ENCODE peak calls at places on chromosome 13, in four cellular contexts. H is tibial nerve, P is brain microvascular endothelial cell, Z is foreskin keratinocyte. M is an unnamed sample.
A peak's percentile ranks its signal among the peaks of the same experiment; 100 is the strongest.

GRCh38 chr13:95970878-95971277 is 82.3 kb downstream of the UGGT2 start:
- DNase-seq in H (no peak), P (no peak), Z (no peak), M (no peak)

GRCh38 chr13:80654638-80655249 is 313.8 kb upstream of the SPRY2 start:
- DNase-seq in H (no peak), P (no peak), Z (no peak), M (no peak)

GRCh38 chr13:83879431-83880171 is 2.7 kb downstream of the SLITRK1 start:
- DNase-seq in H (no peak), P (no peak), Z (no peak), M (no peak)

GRCh38 chr13:25394661-25395060 is 22.9 kb downstream of the ATP8A2 start:
- DNase-seq in H (no peak), P (no peak), Z (no peak), M (no peak)

GRCh38 chr13:45974500-45974899 is 78.0 kb downstream of the ZC3H13 start:
- DNase-seq in H (no peak), P (no peak), Z (peak; percentile 18), M (no peak)

GRCh38 chr13:93552596-93552995 is 326.0 kb downstream of the GPC6 start:
- DNase-seq in H (no peak), P (no peak), Z (no peak), M (no peak)

GRCh38 chr13:59034198-59034597 is 1129.5 kb downstream of the DIAPH3 start:
- DNase-seq in H (no peak), P (no peak), Z (no peak), M (no peak)

GRCh38 chr13:25771208-25771607 is 280.6 kb downstream of the SHISA2 start:
- DNase-seq in H (no peak), P (peak; percentile 34), Z (peak; percentile 85), M (peak; percentile 12)

GRCh38 chr13:111211789-111212516 is 96.8 kb downstream of the ARHGEF7 start:
- DNase-seq in H (no peak), P (peak; percentile 78), Z (no peak), M (no peak)

GRCh38 chr13:26485288-26485687 is 72.2 kb upstream of the WASF3 start:
- DNase-seq in H (no peak), P (no peak), Z (no peak), M (no peak)

GRCh38 chr13:36432106-36432544 is at the start of gene CCNA1:
- DNase-seq in H (no peak), P (no peak), Z (no peak), M (no peak)

GRCh38 chr13:23292596-23292995 is 111.8 kb downstream of the SGCG start:
- DNase-seq in H (no peak), P (no peak), Z (no peak), M (no peak)

GRCh38 chr13:61406275-61406674 is 9.4 kb downstream of the PCDH20 start:
- DNase-seq in H (no peak), P (no peak), Z (no peak), M (no peak)

GRCh38 chr13:75359266-75359665 is 122.7 kb downstream of the TBC1D4 start:
- DNase-seq in H (no peak), P (peak; percentile 82), Z (peak; percentile 79), M (peak; percentile 54)

GRCh38 chr13:35599385-35599784 is 122.9 kb upstream of the MAB21L1 start:
- DNase-seq in H (no peak), P (no peak), Z (peak; percentile 68), M (peak; percentile 52)

GRCh38 chr13:28485551-28485950 is 9.4 kb downstream of the FLT1 start:
- DNase-seq in H (no peak), P (no peak), Z (no peak), M (no peak)

GRCh38 chr13:34914416-34914815 is 27.7 kb upstream of the NBEA start:
- DNase-seq in H (no peak), P (no peak), Z (no peak), M (no peak)

GRCh38 chr13:28237944-28238343 is 99.6 kb downstream of the PAN3 start:
- DNase-seq in H (no peak), P (no peak), Z (no peak), M (no peak)

GRCh38 chr13:40536443-40537113 is 129.9 kb downstream of the FOXO1 start:
- DNase-seq in H (no peak), P (no peak), Z (peak; percentile 57), M (peak; percentile 52)

GRCh38 chr13:98909016-98909415 is 68.8 kb downstream of the DOCK9 start:
- DNase-seq in H (no peak), P (peak; percentile 24), Z (peak; percentile 42), M (peak; percentile 73)

GRCh38 chr13:40666905-40667621 is 622 bp upstream of the FOXO1 start:
- DNase-seq in H (peak; percentile 24), P (no peak), Z (no peak), M (no peak)

GRCh38 chr13:25262261-25262660 is 25.0 kb downstream of the MTMR6 start:
- DNase-seq in H (no peak), P (no peak), Z (no peak), M (no peak)

GRCh38 chr13:42396901-42397670 is 125.1 kb downstream of the AKAP11 start:
- DNase-seq in H (no peak), P (no peak), Z (no peak), M (no peak)

GRCh38 chr13:80469841-80470378 is 129.0 kb upstream of the SPRY2 start:
- DNase-seq in H (peak; percentile 66), P (peak; percentile 92), Z (peak; percentile 53), M (peak; percentile 26)

GRCh38 chr13:88979465-88980180 is 1308.5 kb downstream of the SLITRK5 start:
- DNase-seq in H (no peak), P (no peak), Z (peak; percentile 15), M (no peak)

GRCh38 chr13:37475966-37476365 is 122.6 kb downstream of the POSTN start:
- DNase-seq in H (no peak), P (peak; percentile 65), Z (peak; percentile 47), M (no peak)

GRCh38 chr13:75771818-75772217 is 135.7 kb downstream of the LMO7 start:
- DNase-seq in H (no peak), P (peak; percentile 43), Z (peak; percentile 77), M (no peak)

GRCh38 chr13:97185291-97185690 is 36.8 kb upstream of the MBNL2 start:
- DNase-seq in H (no peak), P (no peak), Z (no peak), M (no peak)

GRCh38 chr13:32068255-32068654 is 36.7 kb downstream of the FRY start:
- DNase-seq in H (no peak), P (no peak), Z (no peak), M (no peak)

GRCh38 chr13:32067149-32067961 is 35.8 kb downstream of the FRY start:
- DNase-seq in H (no peak), P (no peak), Z (no peak), M (no peak)

GRCh38 chr13:32059511-32059984 is 28.0 kb downstream of the FRY start:
- DNase-seq in H (no peak), P (no peak), Z (no peak), M (no peak)

GRCh38 chr13:32060319-32060924 is 28.8 kb downstream of the FRY start:
- DNase-seq in H (no peak), P (no peak), Z (no peak), M (no peak)

DNA sequence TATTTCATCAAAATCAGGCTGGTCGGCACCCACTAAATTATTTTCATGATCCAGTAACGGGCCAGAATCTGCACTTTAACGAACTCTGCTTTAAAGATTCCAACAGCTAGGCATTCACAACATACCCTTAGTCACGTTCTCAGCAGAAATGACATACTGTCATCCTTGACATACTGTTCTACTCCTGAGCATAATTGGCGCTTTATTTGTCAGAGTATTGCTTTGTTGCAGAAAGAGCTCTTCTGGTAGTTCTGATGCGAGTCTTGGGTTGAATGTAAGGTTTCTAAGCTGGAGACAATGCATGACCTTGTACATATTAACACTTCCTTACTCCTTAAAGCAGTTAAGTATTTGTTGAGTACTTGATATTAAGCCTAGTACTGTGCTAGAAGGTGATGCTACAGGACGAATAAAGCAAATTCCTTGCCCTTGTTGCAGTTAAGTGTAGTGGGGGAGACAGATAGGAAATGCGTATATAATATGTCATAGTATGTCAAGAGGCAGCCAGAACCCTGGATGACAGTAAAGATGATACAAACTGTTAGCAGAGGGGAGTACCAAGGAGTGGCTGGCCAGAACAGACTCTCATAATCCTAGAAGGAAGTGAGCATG is 32.2 kb downstream of the FRY start:
- DNase-seq in H (no peak), P (no peak), Z (no peak), M (no peak)
- H3K27ac ChIP-seq in H (no peak overlapping the region), P (no peak overlapping the region), Z (no peak overlapping the region), M (no peak overlapping the region)

GRCh38 chr13:112740502-112741131 is 50.8 kb downstream of the ATP11A start:
- DNase-seq in H (peak; percentile 77), P (peak; percentile 71), Z (no peak), M (no peak)
- H3K27ac ChIP-seq in H (peak overlapping the region; percentile 78), P (peak overlapping the region; percentile 53), Z (no peak overlapping the region), M (no peak overlapping the region)

DNA sequence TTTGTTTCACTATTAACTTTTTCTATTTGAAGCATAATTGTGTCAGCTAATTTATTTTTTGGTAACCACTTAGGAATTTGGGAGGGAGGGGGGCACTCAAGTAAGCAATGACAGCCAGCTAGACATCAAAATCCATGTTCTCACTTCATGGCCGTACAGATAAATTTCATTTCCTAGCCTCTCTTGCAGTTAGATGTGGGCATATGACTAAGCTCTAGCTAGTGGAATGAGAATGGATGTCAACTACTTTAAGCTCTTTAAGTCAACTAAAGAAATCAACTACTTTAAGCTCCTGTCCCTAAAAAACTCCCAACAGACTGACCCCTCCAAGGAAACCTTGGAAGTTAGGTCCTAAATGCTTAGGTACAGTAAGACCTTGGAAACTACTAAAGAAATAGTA is 92.0 kb downstream of the KCNRG start:
- DNase-seq in H (no peak), P (no peak), Z (no peak), M (no peak)
- H3K27ac ChIP-seq in H (no peak overlapping the region), P (no peak overlapping the region), Z (no peak overlapping the region), M (no peak overlapping the region)

GRCh38 chr13:52158629-52159158 is 703 bp downstream of the NEK3 start:
- DNase-seq in H (no peak), P (peak; percentile 12), Z (no peak), M (no peak)
- H3K27ac ChIP-seq in H (peak overlapping the region; percentile 87), P (peak overlapping the region; percentile 46), Z (peak overlapping the region; percentile 47), M (peak overlapping the region; percentile 32)

GRCh38 chr13:113937497-113938140 is 36.3 kb downstream of the C13orf46 start:
- DNase-seq in H (no peak), P (no peak), Z (no peak), M (no peak)
- H3K27ac ChIP-seq in H (no peak overlapping the region), P (no peak overlapping the region), Z (no peak overlapping the region), M (no peak overlapping the region)

GRCh38 chr13:106492576-106493323 is 42.7 kb downstream of the EFNB2 start:
- DNase-seq in H (no peak), P (no peak), Z (no peak), M (no peak)

GRCh38 chr13:106490177-106490576 is 45.3 kb downstream of the EFNB2 start:
- DNase-seq in H (no peak), P (no peak), Z (no peak), M (no peak)

GRCh38 chr13:106491463-106491862 is 44.0 kb downstream of the EFNB2 start:
- DNase-seq in H (no peak), P (no peak), Z (no peak), M (no peak)

GRCh38 chr13:106491928-106492327 is 43.5 kb downstream of the EFNB2 start:
- DNase-seq in H (no peak), P (no peak), Z (no peak), M (no peak)

DNA sequence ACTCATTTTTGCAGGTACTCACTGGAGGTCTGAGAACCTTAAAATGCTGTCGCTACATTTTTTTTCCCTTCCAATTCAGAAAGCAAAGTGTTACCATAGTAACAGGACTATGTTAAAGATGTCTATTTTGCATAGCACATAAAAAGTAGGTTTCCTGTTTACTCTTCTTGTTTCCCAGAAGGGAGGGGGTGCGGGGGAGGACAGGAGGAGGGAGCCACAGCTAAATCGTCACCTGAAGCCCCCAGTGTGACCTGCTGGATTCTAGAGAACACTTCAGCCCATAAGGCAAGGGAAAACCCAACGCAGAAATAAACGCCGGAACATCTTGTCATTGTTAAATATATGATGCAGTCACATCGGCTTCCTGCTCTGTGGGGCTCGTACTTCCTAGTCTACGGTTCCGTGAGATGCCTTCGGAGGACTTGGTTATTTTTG is 44.6 kb downstream of the EFNB2 start:
- DNase-seq in H (no peak), P (no peak), Z (no peak), M (no peak)
- H3K27ac ChIP-seq in H (no peak overlapping the region), P (no peak overlapping the region), Z (no peak overlapping the region), M (no peak overlapping the region)